ENCODE peak calls at places on chromosomes 5 and 9, in six cellular contexts. R is prostate gland, U is transverse colon, F is uterus, B is IMR-90, A is GM12891. G is an unnamed sample.

GRCh38 chr9:126587187-126588185 is 26.2 kb upstream of the LMX1B start:
- DNase-seq in F (no peak), U (no peak), B (no peak), A (no peak), R (no peak), G (no peak)

GRCh38 chr9:131773911-131774379 is 34.1 kb upstream of the RAPGEF1 start:
- DNase-seq in R (peak; percentile 31), B (peak; percentile 65), F (no peak), A (peak; percentile 53), U (peak; percentile 11), G (no peak)

GRCh38 chr5:171435908-171436307 is 16.5 kb downstream of the FGF18 start:
- DNase-seq in F (no peak), U (no peak), A (no peak), B (no peak), R (no peak), G (no peak)

GRCh38 chr9:3241290-3241689 is 284.5 kb downstream of the RFX3 start:
- DNase-seq in B (no peak), A (no peak), R (no peak), U (no peak), F (no peak), G (no peak)

GRCh38 chr5:65816729-65817128 is 94.7 kb downstream of the NLN start:
- DNase-seq in F (no peak), B (no peak), A (no peak), U (no peak), R (no peak), G (no peak)

GRCh38 chr9:107694390-107694789 is 204.8 kb upstream of the KLF4 start:
- DNase-seq in R (no peak), F (no peak), U (no peak), A (no peak), B (no peak), G (no peak)

GRCh38 chr9:118609355-118610044 is 759.7 kb downstream of the BRINP1 start:
- DNase-seq in U (no peak), A (no peak), R (no peak), B (no peak), F (no peak), G (peak; percentile 17)

GRCh38 chr5:15524712-15525111 is 24.7 kb downstream of the FBXL7 start:
- DNase-seq in A (no peak), F (no peak), R (no peak), B (no peak), U (no peak), G (no peak)

GRCh38 chr5:53069626-53070025 is 39.9 kb downstream of the MOCS2 start:
- DNase-seq in A (no peak), R (no peak), F (no peak), B (peak; percentile 83), U (no peak), G (peak; percentile 11)

GRCh38 chr9:100579665-100580064 is 1.8 kb downstream of the CAVIN4 start:
- DNase-seq in F (no peak), A (no peak), B (peak; percentile 61), U (no peak), R (no peak), G (no peak)

GRCh38 chr5:123545506-123545905 is 33.5 kb downstream of the CSNK1G3 start:
- DNase-seq in F (no peak), R (no peak), A (no peak), U (peak; percentile 21), B (no peak), G (no peak)

GRCh38 chr5:32520995-32521394 is 64.4 kb upstream of the SUB1 start:
- DNase-seq in U (no peak), F (no peak), B (peak; percentile 29), A (no peak), R (no peak), G (no peak)

GRCh38 chr9:97804059-97804365 is 49.0 kb upstream of the FOXE1 start:
- DNase-seq in R (no peak), F (no peak), A (no peak), B (no peak), U (no peak), G (no peak)

GRCh38 chr5:100623719-100624118 is 88.5 kb downstream of the FAM174A start:
- DNase-seq in A (no peak), F (no peak), R (no peak), U (no peak), B (peak; percentile 25), G (no peak)

GRCh38 chr9:124940521-124940893 is 376 bp downstream of the GOLGA1 start:
- DNase-seq in R (no peak), U (no peak), B (no peak), F (no peak), A (peak; percentile 11), G (no peak)

GRCh38 chr9:124941689-124942561 is 1.0 kb upstream of the GOLGA1 start:
- DNase-seq in U (peak; percentile 71), A (no peak), B (peak; percentile 58), F (peak; percentile 46), R (peak; percentile 41), G (peak; percentile 30)

GRCh38 chr9:124939944-124940343 is 939 bp downstream of the GOLGA1 start:
- DNase-seq in U (no peak), F (no peak), B (no peak), R (no peak), A (no peak), G (no peak)

GRCh38 chr9:124946167-124946566 is 5.3 kb upstream of the GOLGA1 start:
- DNase-seq in F (no peak), B (no peak), A (no peak), R (no peak), U (no peak), G (no peak)

DNA sequence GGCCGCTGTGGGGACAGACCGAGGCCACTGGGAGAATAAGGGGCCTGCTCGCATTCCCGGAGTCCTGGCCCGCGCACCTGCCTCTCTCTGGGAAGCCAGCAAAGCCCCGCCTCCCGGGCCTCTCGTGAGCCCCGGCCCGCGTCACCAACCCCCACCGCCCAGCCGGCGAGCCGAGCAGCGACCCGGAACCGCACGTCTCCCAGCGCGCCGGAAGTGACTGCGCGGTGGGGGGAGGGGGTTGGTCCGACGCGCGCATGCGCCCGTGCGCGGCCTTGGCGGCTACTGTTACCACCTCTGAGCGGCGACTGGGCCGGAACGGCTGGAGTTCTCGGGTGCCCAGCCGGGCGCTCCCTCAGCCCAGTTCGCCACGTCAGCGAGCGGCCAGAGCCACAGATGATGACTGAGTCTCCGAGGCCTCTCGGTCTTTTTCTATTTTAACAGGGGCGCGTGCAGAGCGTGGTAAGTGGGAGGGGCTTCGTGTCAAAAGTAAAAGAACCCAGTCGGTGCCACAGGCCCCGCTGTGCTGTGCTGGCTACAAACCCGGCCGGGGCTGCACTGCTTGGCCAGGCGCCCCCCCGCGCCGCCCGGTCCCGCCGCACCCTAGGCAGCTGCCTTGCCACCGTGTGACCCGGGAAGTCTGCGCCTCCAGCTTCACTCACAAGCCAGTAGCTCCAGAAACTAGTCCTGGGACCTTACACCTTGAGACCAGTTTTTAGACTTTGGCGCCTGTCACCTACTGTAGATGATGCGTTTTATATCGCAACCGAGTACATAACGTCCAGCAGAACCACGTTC is at the start of gene GOLGA1:
- DNase-seq in B (peak; percentile 93), F (peak; percentile 95), A (peak; percentile 87), U (peak; percentile 98), R (peak; percentile 91), G (peak; percentile 98)
- TF ChIP-seq POLR2A in B (peak; percentile 89), F (peak; percentile 79), A (peak; percentile 74), U (peak; percentile 95), R (peak; percentile 80), G (peak; percentile 93)

GRCh38 chr5:150762216-150762615 is 3.4 kb upstream of the DCTN4 start:
- DNase-seq in B (no peak), F (no peak), R (no peak), A (no peak), U (no peak), G (no peak)

GRCh38 chr5:150759334-150759583 is 442 bp upstream of the DCTN4 start:
- DNase-seq in U (no peak), F (no peak), A (no peak), B (no peak), R (no peak), G (no peak)

GRCh38 chr5:150758210-150758533 is 645 bp downstream of the DCTN4 start:
- DNase-seq in A (no peak), U (no peak), B (peak; percentile 29), F (no peak), R (no peak), G (no peak)

GRCh38 chr5:150757087-150757649 is 1.6 kb downstream of the DCTN4 start:
- DNase-seq in F (no peak), R (no peak), U (no peak), B (no peak), A (no peak), G (no peak)

GRCh38 chr5:150758534-150759333 is at the start of gene DCTN4:
- DNase-seq in U (peak; percentile 96), A (peak; percentile 64), R (peak; percentile 98), B (peak; percentile 99), F (peak; percentile 97), G (peak; percentile 84)
- TF ChIP-seq POLR2A in U (peak; percentile 47), A (peak; percentile 78), R (peak; percentile 51), B (peak; percentile 88), F (peak; percentile 51), G (peak; percentile 68)

DNA sequence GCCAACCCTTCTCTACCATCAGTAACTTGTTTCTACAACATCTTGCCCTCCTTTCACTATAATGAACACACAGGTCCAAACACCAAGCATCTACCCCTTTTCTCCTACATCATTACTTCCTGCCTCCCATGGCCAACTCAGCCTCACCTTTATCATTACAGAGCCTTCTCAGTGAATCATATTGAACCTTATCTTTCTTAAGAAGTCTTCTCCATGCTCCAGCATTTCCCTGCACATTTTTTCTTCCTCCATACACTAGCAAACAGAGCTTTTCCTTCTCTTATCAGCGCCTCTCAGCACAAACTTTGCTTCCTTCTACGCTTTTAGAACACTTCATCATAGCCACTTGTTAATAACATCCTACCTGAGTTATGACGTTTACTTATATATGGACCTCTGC is 148.2 kb downstream of the ARL15 start:
- DNase-seq in A (no peak), U (no peak), B (no peak), F (no peak), R (no peak), G (no peak)
- TF ChIP-seq POLR2A in A (no peak), U (no peak), B (no peak), F (no peak), R (no peak), G (no peak)

GRCh38 chr5:125521289-125521688 is 774.9 kb upstream of the ZNF608 start:
- DNase-seq in R (no peak), B (no peak), U (no peak), A (no peak), F (no peak), G (no peak)
- TF ChIP-seq POLR2A in R (no peak), B (no peak), U (no peak), A (no peak), F (no peak), G (no peak)

GRCh38 chr5:91381134-91381773 is 1.9 kb downstream of the ARRDC3 start:
- DNase-seq in R (no peak), U (no peak), F (no peak), A (no peak), B (no peak), G (no peak)
- TF ChIP-seq POLR2A in R (no peak), U (peak; percentile 92), F (peak; percentile 82), A (peak; percentile 34), B (peak; percentile 86), G (peak; percentile 8)